ENCODE peak calls at places on chromosomes 13 and 19, in five cellular contexts. One of them, this sample, is unnamed.

GRCh38 chr13:111510502-111511218 is 190.2 kb downstream of the TEX29 start:
- DNase-seq in K562: no peak
- DNase-seq in HepG2: no peak
- DNase-seq in A549: no peak
- DNase-seq in GM23338: no peak
- DNase-seq in this sample: no peak

GRCh38 chr13:111004444-111004843 is 89.6 kb upstream of the ANKRD10 start:
- DNase-seq in K562: no peak
- DNase-seq in A549: no peak
- DNase-seq in HepG2: no peak
- DNase-seq in GM23338: no peak
- DNase-seq in this sample: no peak

GRCh38 chr19:48321372-48321621 is 4.1 kb upstream of the EMP3 start:
- DNase-seq in GM23338: peak; percentile 100
- DNase-seq in A549: peak; percentile 99
- DNase-seq in K562: peak; percentile 98
- DNase-seq in HepG2: no peak
- DNase-seq in this sample: peak; percentile 85

GRCh38 chr19:19062454-19063182 is 1.2 kb upstream of the SLC25A42 start:
- DNase-seq in A549: no peak
- DNase-seq in K562: peak; percentile 86
- DNase-seq in HepG2: peak; percentile 30
- DNase-seq in GM23338: peak; percentile 46
- DNase-seq in this sample: no peak

GRCh38 chr19:33171916-33172359 is 22.2 kb upstream of the LRP3 start:
- DNase-seq in HepG2: no peak
- DNase-seq in A549: peak; percentile 42
- DNase-seq in GM23338: no peak
- DNase-seq in K562: no peak
- DNase-seq in this sample: no peak

GRCh38 chr19:35518313-35518712 is 4.9 kb upstream of the DMKN start:
- DNase-seq in A549: peak; percentile 72
- DNase-seq in GM23338: no peak
- DNase-seq in K562: no peak
- DNase-seq in HepG2: no peak
- DNase-seq in this sample: no peak

GRCh38 chr13:113926951-113927660 is 46.8 kb downstream of the C13orf46 start:
- DNase-seq in A549: no peak
- DNase-seq in GM23338: no peak
- DNase-seq in K562: no peak
- DNase-seq in HepG2: no peak
- DNase-seq in this sample: no peak

GRCh38 chr13:111255228-111255790 is 65.1 kb upstream of the TEX29 start:
- DNase-seq in K562: no peak
- DNase-seq in HepG2: no peak
- DNase-seq in GM23338: no peak
- DNase-seq in A549: no peak
- DNase-seq in this sample: no peak

GRCh38 chr19:51351266-51351990 is 9.5 kb upstream of the VSIG10L start:
- DNase-seq in HepG2: no peak
- DNase-seq in K562: no peak
- DNase-seq in A549: no peak
- DNase-seq in GM23338: no peak
- DNase-seq in this sample: no peak

GRCh38 chr19:47094557-47095517 is 18.7 kb downstream of the ZC3H4 start:
- DNase-seq in HepG2: peak; percentile 85
- DNase-seq in GM23338: no peak
- DNase-seq in K562: no peak
- DNase-seq in A549: no peak
- DNase-seq in this sample: no peak

GRCh38 chr19:49801966-49802661 is 11.0 kb downstream of the FUZ start:
- DNase-seq in A549: peak; percentile 77
- DNase-seq in K562: peak; percentile 64
- DNase-seq in HepG2: no peak
- DNase-seq in GM23338: peak; percentile 93
- DNase-seq in this sample: no peak

GRCh38 chr13:92901739-92902138 is 324.9 kb upstream of the GPC6 start:
- DNase-seq in HepG2: no peak
- DNase-seq in K562: no peak
- DNase-seq in GM23338: no peak
- DNase-seq in A549: no peak
- DNase-seq in this sample: no peak

GRCh38 chr13:92900455-92900854 is 326.2 kb upstream of the GPC6 start:
- DNase-seq in K562: no peak
- DNase-seq in A549: no peak
- DNase-seq in HepG2: no peak
- DNase-seq in GM23338: no peak
- DNase-seq in this sample: no peak

DNA sequence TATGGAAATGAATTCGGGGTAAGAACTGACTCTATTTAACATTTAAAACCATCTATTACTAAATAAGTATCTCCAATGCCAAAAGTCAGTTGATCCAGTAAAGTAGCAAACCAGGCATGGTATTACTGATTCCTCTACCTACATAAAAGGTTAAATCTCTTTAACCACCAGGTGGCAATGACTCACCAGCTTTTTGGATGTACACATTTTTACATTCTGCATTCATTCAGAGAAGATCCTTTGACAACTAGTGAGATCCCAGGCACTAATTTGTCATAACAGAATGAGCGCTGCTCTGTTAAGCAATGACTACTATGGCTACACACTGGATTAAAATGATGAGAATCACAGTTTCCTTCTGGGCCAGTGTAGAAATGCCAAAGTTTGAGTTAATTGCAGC is 329.8 kb upstream of the GPC6 start:
- DNase-seq in GM23338: peak; percentile 67
- DNase-seq in A549: peak; percentile 5
- DNase-seq in HepG2: peak; percentile 37
- DNase-seq in K562: no peak
- DNase-seq in this sample: no peak
- TF ChIP-seq JUNB in GM23338: no peak
- TF ChIP-seq JUNB in A549: no peak
- TF ChIP-seq JUNB in HepG2: no peak
- TF ChIP-seq JUNB in K562: no peak
- TF ChIP-seq JUNB in this sample: no peak

DNA sequence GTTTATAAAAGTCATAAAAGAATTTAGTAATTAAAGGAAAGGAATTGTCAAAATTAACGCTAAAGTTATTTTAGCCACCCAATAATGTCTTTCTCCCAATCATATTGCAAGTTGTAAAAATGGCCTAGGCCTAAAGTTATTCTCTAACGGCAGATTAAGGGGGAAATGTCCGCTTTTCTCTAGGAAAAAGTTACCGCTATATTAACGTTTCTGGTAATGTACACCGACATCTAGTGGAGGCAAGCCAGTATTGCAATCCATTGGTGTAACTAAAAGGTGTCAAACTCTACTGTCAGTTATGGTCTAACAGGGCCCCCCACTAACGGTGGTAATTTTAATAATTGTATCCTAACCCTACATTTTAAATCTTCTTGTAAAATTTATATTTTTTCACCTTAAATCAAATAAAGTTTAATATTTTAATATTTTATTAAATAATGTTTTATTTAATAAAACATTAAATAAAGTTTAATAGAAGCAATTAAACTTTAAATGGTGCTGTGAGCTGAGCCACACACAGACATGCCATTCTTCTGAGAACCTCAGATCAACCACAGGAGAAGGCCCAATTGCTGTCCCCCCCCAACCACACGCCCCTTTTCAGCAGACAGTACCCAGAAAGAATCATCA is 35.9 kb upstream of the ZSCAN5A start:
- DNase-seq in A549: peak; percentile 60
- DNase-seq in GM23338: peak; percentile 84
- DNase-seq in HepG2: peak; percentile 58
- DNase-seq in K562: peak; percentile 76
- DNase-seq in this sample: peak; percentile 11
- TF ChIP-seq JUNB in A549: no peak
- TF ChIP-seq JUNB in GM23338: no peak
- TF ChIP-seq JUNB in HepG2: no peak
- TF ChIP-seq JUNB in K562: no peak
- TF ChIP-seq JUNB in this sample: no peak

GRCh38 chr19:43311706-43312105 is 41.8 kb upstream of the CD177 start:
- DNase-seq in K562: no peak
- DNase-seq in HepG2: no peak
- DNase-seq in A549: no peak
- DNase-seq in GM23338: no peak
- DNase-seq in this sample: no peak

GRCh38 chr19:43310221-43310620 is 40.9 kb upstream of the PSG9 start:
- DNase-seq in K562: no peak
- DNase-seq in GM23338: no peak
- DNase-seq in A549: no peak
- DNase-seq in HepG2: no peak
- DNase-seq in this sample: no peak

GRCh38 chr19:43313711-43314495 is 39.6 kb upstream of the CD177 start:
- DNase-seq in HepG2: no peak
- DNase-seq in A549: no peak
- DNase-seq in K562: no peak
- DNase-seq in GM23338: no peak
- DNase-seq in this sample: no peak

GRCh38 chr19:43308244-43308815 is 39.0 kb upstream of the PSG9 start:
- DNase-seq in K562: no peak
- DNase-seq in A549: no peak
- DNase-seq in GM23338: no peak
- DNase-seq in HepG2: no peak
- DNase-seq in this sample: no peak

GRCh38 chr19:43311256-43311655 is 41.9 kb upstream of the PSG9 start:
- DNase-seq in K562: no peak
- DNase-seq in GM23338: no peak
- DNase-seq in A549: no peak
- DNase-seq in HepG2: no peak
- DNase-seq in this sample: no peak
- TF ChIP-seq JUNB in K562: no peak
- TF ChIP-seq JUNB in GM23338: no peak
- TF ChIP-seq JUNB in A549: no peak
- TF ChIP-seq JUNB in HepG2: no peak
- TF ChIP-seq JUNB in this sample: no peak

GRCh38 chr13:112756081-112756480 is 66.2 kb downstream of the ATP11A start:
- DNase-seq in HepG2: no peak
- DNase-seq in K562: no peak
- DNase-seq in A549: no peak
- DNase-seq in GM23338: no peak
- DNase-seq in this sample: no peak

GRCh38 chr13:112757759-112758086 is 67.9 kb downstream of the ATP11A start:
- DNase-seq in K562: no peak
- DNase-seq in HepG2: no peak
- DNase-seq in A549: no peak
- DNase-seq in GM23338: no peak
- DNase-seq in this sample: no peak

GRCh38 chr13:112756967-112757758 is 67.3 kb downstream of the ATP11A start:
- DNase-seq in A549: no peak
- DNase-seq in GM23338: no peak
- DNase-seq in K562: no peak
- DNase-seq in HepG2: peak; percentile 99
- DNase-seq in this sample: no peak

GRCh38 chr13:112755331-112755730 is 65.5 kb downstream of the ATP11A start:
- DNase-seq in GM23338: no peak
- DNase-seq in A549: no peak
- DNase-seq in HepG2: no peak
- DNase-seq in K562: no peak
- DNase-seq in this sample: no peak

DNA sequence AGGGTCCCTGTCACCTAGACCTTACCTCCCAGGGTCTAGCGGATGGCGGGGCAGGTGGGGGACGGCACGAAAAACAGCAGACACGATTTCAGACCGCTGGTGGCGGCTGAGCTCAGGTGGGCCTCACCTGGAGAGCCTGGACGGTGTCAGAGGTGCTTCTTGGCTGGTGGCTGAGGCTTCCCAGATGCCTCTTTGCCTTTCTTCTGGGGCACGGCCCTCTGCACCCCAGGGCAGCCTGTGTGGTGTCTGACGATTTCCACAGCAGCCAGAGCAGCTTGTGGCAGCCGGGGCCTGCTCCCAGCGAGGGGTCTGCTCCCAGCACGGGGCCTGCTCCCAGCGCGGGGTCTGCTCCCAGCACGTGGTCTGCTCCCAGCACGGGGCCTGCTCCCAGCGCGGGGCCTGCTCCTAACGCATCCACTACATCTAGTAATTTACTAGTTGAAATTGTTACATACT is 66.7 kb downstream of the ATP11A start:
- DNase-seq in A549: no peak
- DNase-seq in K562: no peak
- DNase-seq in HepG2: no peak
- DNase-seq in GM23338: no peak
- DNase-seq in this sample: no peak
- TF ChIP-seq JUNB in A549: no peak
- TF ChIP-seq JUNB in K562: no peak
- TF ChIP-seq JUNB in HepG2: no peak
- TF ChIP-seq JUNB in GM23338: no peak
- TF ChIP-seq JUNB in this sample: no peak

GRCh38 chr19:2021453-2022140 is 6.1 kb upstream of the BTBD2 start:
- DNase-seq in A549: no peak
- DNase-seq in GM23338: no peak
- DNase-seq in K562: no peak
- DNase-seq in HepG2: no peak
- DNase-seq in this sample: no peak
- TF ChIP-seq JUNB in A549: no peak
- TF ChIP-seq JUNB in GM23338: no peak
- TF ChIP-seq JUNB in K562: no peak
- TF ChIP-seq JUNB in HepG2: no peak
- TF ChIP-seq JUNB in this sample: no peak

GRCh38 chr13:41462427-41462826 is 5.1 kb downstream of the RGCC start:
- DNase-seq in HepG2: no peak
- DNase-seq in GM23338: no peak
- DNase-seq in A549: no peak
- DNase-seq in K562: no peak
- DNase-seq in this sample: no peak
- TF ChIP-seq JUNB in HepG2: no peak
- TF ChIP-seq JUNB in GM23338: no peak
- TF ChIP-seq JUNB in A549: no peak
- TF ChIP-seq JUNB in K562: no peak
- TF ChIP-seq JUNB in this sample: no peak